ENCODE peak calls at places on chromosomes 11 and 22, in seven cellular contexts. N is NB4, C is tibial nerve, D is HepG2, W is suprapubic skin, O is IMR-90, P is ovary. G is an unnamed sample.

GRCh38 chr11:69377029-69377952 is 83.3 kb downstream of the MYEOV start:
- DNase-seq in N (no peak), C (no peak), D (no peak), W (peak), O (no peak), P (peak), G (peak)

GRCh38 chr22:19878461-19879247 is 24.0 kb upstream of the GNB1L start:
- DNase-seq in N (no peak), C (peak), D (no peak), W (peak), O (peak), P (peak), G (no peak)

GRCh38 chr11:117318738-117319137 is 2.7 kb upstream of the BACE1 start:
- DNase-seq in N (no peak), C (no peak), D (no peak), W (no peak), O (no peak), P (peak), G (no peak)

GRCh38 chr11:120890921-120891320 is 133.0 kb upstream of the TBCEL start:
- DNase-seq in N (no peak), C (no peak), D (no peak), W (no peak), O (no peak), P (no peak), G (no peak)

GRCh38 chr11:986270-986951 is 50.1 kb downstream of the MUC6 start:
- DNase-seq in N (no peak), C (no peak), D (no peak), W (no peak), O (no peak), P (no peak), G (no peak)

GRCh38 chr11:33542921-33543320 is 157.7 kb downstream of the C11orf91 start:
- DNase-seq in N (peak), C (peak), D (peak), W (no peak), O (peak), P (peak), G (no peak)

GRCh38 chr11:128837627-128838026 is 29.5 kb downstream of the KCNJ1 start:
- DNase-seq in N (no peak), C (no peak), D (no peak), W (no peak), O (no peak), P (no peak), G (no peak)

GRCh38 chr22:21800552-21801303 is 65.1 kb upstream of the YPEL1 start:
- DNase-seq in N (no peak), C (no peak), D (no peak), W (no peak), O (no peak), P (no peak), G (no peak)

GRCh38 chr11:68312117-68312779 is at the start of gene LRP5:
- DNase-seq in N (peak), C (no peak), D (no peak), W (no peak), O (peak), P (peak), G (no peak)

GRCh38 chr22:29917052-29917902 is 34.3 kb downstream of the MTMR3 start:
- DNase-seq in N (peak), C (no peak), D (peak), W (peak), O (peak), P (peak), G (peak)

GRCh38 chr22:23655891-23656475 is 23.9 kb upstream of the DRICH1 start:
- DNase-seq in N (no peak), C (no peak), D (no peak), W (no peak), O (no peak), P (peak), G (no peak)

GRCh38 chr11:117724104-117724503 is 72.9 kb downstream of the DSCAML1 start:
- DNase-seq in N (no peak), C (no peak), D (no peak), W (no peak), O (no peak), P (no peak), G (no peak)

GRCh38 chr11:123700774-123701173 is 40.7 kb downstream of the ZNF202 start:
- DNase-seq in N (peak), C (no peak), D (no peak), W (no peak), O (no peak), P (no peak), G (no peak)

GRCh38 chr11:92880391-92880790 is 89.1 kb upstream of the MTNR1B start:
- DNase-seq in N (no peak), C (no peak), D (no peak), W (no peak), O (no peak), P (no peak), G (no peak)

GRCh38 chr11:46615756-46616155 is 1.3 kb downstream of the HARBI1 start:
- DNase-seq in N (no peak), C (no peak), D (no peak), W (no peak), O (peak), P (no peak), G (no peak)

GRCh38 chr11:43567396-43567975 is 113.1 kb upstream of the HSD17B12 start:
- DNase-seq in N (peak), C (no peak), D (peak), W (no peak), O (peak), P (no peak), G (no peak)

GRCh38 chr22:29040385-29041275 is 21.0 kb downstream of the C22orf31 start:
- DNase-seq in N (peak), C (peak), D (peak), W (no peak), O (peak), P (peak), G (peak)

GRCh38 chr11:126104420-126104819 is 41.8 kb upstream of the CDON start:
- DNase-seq in N (no peak), C (no peak), D (no peak), W (no peak), O (no peak), P (no peak), G (no peak)

GRCh38 chr11:103433380-103433779 is 324.2 kb downstream of the DYNC2H1 start:
- DNase-seq in N (no peak), C (no peak), D (no peak), W (no peak), O (peak), P (no peak), G (no peak)

GRCh38 chr11:76792505-76793264 is 9.5 kb downstream of the TSKU start:
- DNase-seq in N (no peak), C (no peak), D (no peak), W (no peak), O (no peak), P (no peak), G (no peak)

GRCh38 chr11:123434262-123434661 is 4.2 kb downstream of the GRAMD1B start:
- DNase-seq in N (peak), C (no peak), D (no peak), W (no peak), O (peak), P (no peak), G (no peak)

GRCh38 chr11:113168804-113169342 is 145.5 kb upstream of the TTC12 start:
- DNase-seq in N (no peak), C (no peak), D (no peak), W (no peak), O (no peak), P (no peak), G (no peak)

GRCh38 chr11:135075740-135076139 is 663.7 kb upstream of the B3GAT1 start:
- DNase-seq in N (peak), C (peak), D (peak), W (peak), O (peak), P (peak), G (peak)

GRCh38 chr11:127103586-127104388 is 103.2 kb upstream of the KIRREL3 start:
- DNase-seq in N (no peak), C (no peak), D (no peak), W (no peak), O (no peak), P (no peak), G (no peak)

GRCh38 chr11:75204012-75204674 is 36.4 kb upstream of the TPBGL start:
- DNase-seq in N (no peak), C (no peak), D (peak), W (no peak), O (no peak), P (no peak), G (peak)

GRCh38 chr11:75326439-75326810 is 25.0 kb downstream of the ARRB1 start:
- DNase-seq in N (peak), C (no peak), D (no peak), W (no peak), O (no peak), P (no peak), G (no peak)

DNA sequence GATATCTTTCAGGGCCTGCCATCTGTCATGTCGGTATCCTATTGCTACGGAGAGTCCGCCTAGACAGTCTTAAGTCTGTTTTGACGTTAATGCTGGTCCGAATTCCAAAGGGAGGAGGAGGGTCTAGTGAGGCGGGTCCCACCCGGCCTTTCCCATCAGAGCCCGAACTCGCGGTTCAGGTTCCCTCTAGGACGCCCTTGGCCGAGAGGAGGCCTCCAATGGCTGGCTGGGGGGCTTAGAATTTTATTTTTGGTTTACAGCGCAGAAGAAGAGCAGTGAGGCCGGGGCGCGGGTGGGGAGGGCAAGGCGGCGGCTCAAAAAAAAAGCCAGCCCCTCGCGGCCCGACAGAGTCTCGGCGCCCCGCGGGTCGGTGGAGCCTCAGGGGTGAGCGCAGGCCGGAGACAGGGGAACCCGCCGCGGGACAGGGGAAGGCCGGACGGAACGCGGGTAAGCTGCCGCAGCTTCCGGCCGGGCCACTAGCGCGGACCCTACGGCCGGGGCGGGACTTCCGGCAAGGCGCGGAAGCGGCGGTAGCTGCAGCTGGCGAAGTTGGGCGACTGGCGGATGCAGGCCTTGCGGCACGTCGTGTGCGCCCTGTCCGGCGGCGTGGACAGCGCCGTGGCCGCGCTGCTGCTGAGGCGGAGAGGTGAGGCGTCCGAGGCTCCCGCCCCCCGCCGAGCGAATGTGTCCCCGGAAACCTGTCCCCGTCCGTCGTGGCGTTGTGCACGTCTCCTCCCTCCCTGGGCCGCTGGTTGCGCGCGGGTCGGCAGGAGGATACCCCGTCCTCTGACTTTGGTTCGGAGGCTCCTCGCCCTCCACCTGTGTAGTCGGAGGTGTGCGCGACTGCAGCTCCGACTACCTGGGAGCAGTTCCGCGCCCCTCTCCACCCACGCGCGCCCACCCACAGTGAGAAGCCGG is at the start of gene TRMU:
- DNase-seq in N (peak), C (peak), D (peak), W (peak), O (peak), P (peak), G (peak)
- TF ChIP-seq POLR2A in N (peak), C (peak), D (peak), W (peak), O (peak), P (peak), G (no peak)

GRCh38 chr11:111361082-111361801 is 17.8 kb downstream of the POU2AF1 start:
- DNase-seq in N (no peak), C (no peak), D (no peak), W (no peak), O (no peak), P (no peak), G (no peak)

GRCh38 chr11:111362887-111363411 is 16.1 kb downstream of the POU2AF1 start:
- DNase-seq in N (no peak), C (no peak), D (no peak), W (no peak), O (no peak), P (no peak), G (no peak)

GRCh38 chr11:111360150-111361043 is 18.7 kb downstream of the POU2AF1 start:
- DNase-seq in N (no peak), C (no peak), D (peak), W (no peak), O (no peak), P (no peak), G (no peak)

GRCh38 chr11:111363985-111364384 is 15.1 kb downstream of the POU2AF1 start:
- DNase-seq in N (no peak), C (no peak), D (no peak), W (no peak), O (no peak), P (no peak), G (no peak)

GRCh38 chr11:111361874-111362273 is 17.2 kb downstream of the POU2AF1 start:
- DNase-seq in N (no peak), C (no peak), D (no peak), W (no peak), O (no peak), P (no peak), G (no peak)
- H3K4me3 ChIP-seq in N (no peak), C (no peak), D (no peak), W (no peak), O (no peak), P (no peak), G (no peak)

DNA sequence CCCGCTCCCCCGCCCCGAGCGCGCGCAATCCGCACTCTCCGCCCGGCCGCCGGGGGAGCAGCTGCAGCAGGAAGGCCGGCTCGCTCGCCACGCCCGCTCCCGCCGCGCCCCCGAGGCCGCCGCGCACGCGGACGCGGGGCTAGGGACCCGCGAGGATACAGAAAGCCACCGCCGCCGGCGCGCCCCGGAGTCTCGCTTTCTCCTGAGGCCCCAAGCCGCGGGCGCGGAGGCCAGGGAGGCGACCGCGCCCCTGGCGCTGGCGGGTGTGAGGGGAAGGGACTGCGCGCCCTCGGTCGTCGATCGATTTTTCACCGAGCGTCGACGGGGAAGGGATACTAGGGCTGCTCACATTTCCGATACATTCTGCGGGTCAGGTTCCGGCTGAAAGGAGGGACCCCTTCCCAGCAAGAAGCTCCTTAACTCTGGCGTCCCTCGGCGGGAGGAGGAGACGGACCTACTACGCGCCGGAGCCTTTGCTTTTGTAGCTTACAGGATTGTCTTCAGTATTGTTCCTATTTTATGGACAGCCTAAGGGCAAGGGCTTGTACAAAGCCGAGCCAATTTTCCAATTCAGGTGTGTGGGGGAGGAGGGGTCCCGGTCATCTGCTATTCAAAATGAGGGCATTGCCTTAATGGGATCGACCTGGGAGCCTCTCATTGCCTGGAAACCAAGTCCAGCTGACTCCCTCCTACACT is 416 bp upstream of the GAB2 start:
- DNase-seq in N (peak), C (peak), D (peak), W (peak), O (peak), P (peak), G (peak)
- TF ChIP-seq CTCF in N (no peak), C (no peak), D (peak), W (no peak), O (peak), P (peak), G (no peak)

GRCh38 chr11:64777449-64778222 is 706 bp downstream of the SF1 start:
- DNase-seq in N (peak), C (peak), D (peak), W (peak), O (peak), P (peak), G (peak)

GRCh38 chr11:64778473-64779298 is at the start of gene SF1:
- DNase-seq in N (peak), C (peak), D (peak), W (peak), O (peak), P (peak), G (peak)

GRCh38 chr11:64776875-64777274 is 1.5 kb downstream of the SF1 start:
- DNase-seq in N (no peak), C (no peak), D (no peak), W (no peak), O (no peak), P (peak), G (no peak)

GRCh38 chr11:64778223-64778472 is 194 bp downstream of the SF1 start:
- DNase-seq in N (no peak), C (no peak), D (no peak), W (no peak), O (no peak), P (no peak), G (no peak)

GRCh38 chr11:64776425-64776824 is 1.9 kb downstream of the SF1 start:
- DNase-seq in N (no peak), C (no peak), D (no peak), W (no peak), O (no peak), P (no peak), G (no peak)
- TF ChIP-seq POLR2A in N (no peak), C (no peak), D (no peak), W (no peak), O (no peak), P (no peak), G (no peak)

G was measured in lower leg skin.